ENCODE peak calls at places on chromosomes 6 and 20, in six cellular contexts. One of them, this sample, is unnamed.

GRCh38 chr20:43957392-43957791 is 42.7 kb downstream of the TOX2 start:
- DNase-seq in K562: no peak
- DNase-seq in GM12878: no peak
- DNase-seq in HepG2: no peak
- DNase-seq in GM12891: no peak
- DNase-seq in H1: no peak
- DNase-seq in this sample: no peak

GRCh38 chr6:57242505-57242904 is 20.4 kb upstream of the RAB23 start:
- DNase-seq in HepG2: peak; percentile 40
- DNase-seq in GM12891: no peak
- DNase-seq in H1: no peak
- DNase-seq in GM12878: no peak
- DNase-seq in K562: no peak
- DNase-seq in this sample: no peak

GRCh38 chr6:89148016-89148750 is 2.3 kb downstream of the PM20D2 start:
- DNase-seq in GM12891: no peak
- DNase-seq in HepG2: no peak
- DNase-seq in GM12878: no peak
- DNase-seq in H1: no peak
- DNase-seq in K562: peak; percentile 18
- DNase-seq in this sample: no peak

GRCh38 chr6:150271501-150272263 is 97.1 kb upstream of the IYD start:
- DNase-seq in H1: no peak
- DNase-seq in HepG2: no peak
- DNase-seq in GM12891: no peak
- DNase-seq in K562: peak; percentile 95
- DNase-seq in GM12878: no peak
- DNase-seq in this sample: no peak

GRCh38 chr20:51505566-51505965 is 37.0 kb downstream of the NFATC2 start:
- DNase-seq in H1: no peak
- DNase-seq in HepG2: no peak
- DNase-seq in GM12891: no peak
- DNase-seq in K562: no peak
- DNase-seq in GM12878: no peak
- DNase-seq in this sample: no peak

GRCh38 chr6:11552390-11552789 is 14.8 kb downstream of the TMEM170B start:
- DNase-seq in H1: no peak
- DNase-seq in K562: no peak
- DNase-seq in HepG2: no peak
- DNase-seq in GM12891: no peak
- DNase-seq in GM12878: no peak
- DNase-seq in this sample: no peak

GRCh38 chr6:1024587-1024986 is 287.3 kb upstream of the FOXQ1 start:
- DNase-seq in K562: no peak
- DNase-seq in H1: no peak
- DNase-seq in GM12878: no peak
- DNase-seq in GM12891: no peak
- DNase-seq in HepG2: peak; percentile 52
- DNase-seq in this sample: no peak

GRCh38 chr6:157787080-157787479 is 36.0 kb upstream of the SNX9 start:
- DNase-seq in K562: no peak
- DNase-seq in GM12891: no peak
- DNase-seq in HepG2: peak; percentile 70
- DNase-seq in H1: no peak
- DNase-seq in GM12878: no peak
- DNase-seq in this sample: no peak

GRCh38 chr20:33370296-33370695 is 31.0 kb downstream of the CDK5RAP1 start:
- DNase-seq in H1: no peak
- DNase-seq in GM12891: no peak
- DNase-seq in HepG2: no peak
- DNase-seq in K562: no peak
- DNase-seq in GM12878: no peak
- DNase-seq in this sample: no peak

DNA sequence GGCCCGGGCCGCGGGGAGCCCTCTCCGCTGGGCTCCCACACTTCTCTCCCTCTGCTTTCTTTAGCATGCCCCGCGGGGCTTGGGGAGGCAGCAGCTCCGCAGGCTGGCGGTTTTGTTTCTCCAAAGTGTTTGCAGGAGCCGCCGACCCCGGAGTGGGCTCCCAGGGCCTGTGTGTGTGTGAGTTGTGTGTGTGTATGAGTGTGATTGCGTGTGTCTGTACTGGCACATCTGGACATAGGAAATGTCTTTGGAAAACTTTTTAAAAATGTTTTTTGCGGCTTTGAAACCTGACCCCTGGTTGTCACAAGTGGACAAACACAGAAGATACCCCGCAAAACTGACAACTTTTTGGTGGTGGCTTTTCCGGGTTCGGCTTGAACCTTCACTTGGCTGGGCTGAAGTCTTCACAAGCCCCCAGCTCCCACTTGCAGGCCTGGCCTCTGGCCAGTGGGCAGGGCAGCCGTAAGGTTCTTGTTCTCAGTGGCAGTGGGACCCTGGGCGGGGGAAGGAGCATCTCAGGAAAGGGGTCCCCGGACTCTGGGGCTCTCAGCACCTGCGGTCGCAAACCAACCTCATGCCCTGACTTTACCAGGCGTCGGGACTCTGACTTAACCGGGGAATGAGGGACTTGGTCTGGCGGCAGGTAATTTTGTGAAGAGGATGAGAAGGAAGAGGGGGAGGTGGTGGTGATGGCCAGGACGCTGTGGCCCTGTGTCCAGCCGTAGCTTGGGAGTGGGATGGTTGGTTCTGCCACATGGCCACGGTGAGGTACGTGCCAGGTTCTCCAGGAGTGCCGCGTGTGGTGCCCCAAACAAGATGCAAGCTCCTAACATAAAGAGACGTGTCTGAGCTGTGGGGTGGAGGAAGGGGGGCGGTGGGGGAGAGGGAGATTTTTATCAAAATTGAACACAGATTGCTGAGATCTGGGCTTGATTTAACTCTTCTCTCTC is 600 bp downstream of the DAAM2 start:
- DNase-seq in GM12878: no peak
- DNase-seq in GM12891: no peak
- DNase-seq in H1: peak; percentile 50
- DNase-seq in HepG2: no peak
- DNase-seq in K562: no peak
- DNase-seq in this sample: no peak
- TF ChIP-seq POLR2A in GM12878: no peak
- TF ChIP-seq POLR2A in GM12891: no peak
- TF ChIP-seq POLR2A in H1: no peak
- TF ChIP-seq POLR2A in HepG2: no peak
- TF ChIP-seq POLR2A in K562: no peak
- TF ChIP-seq POLR2A in this sample: no peak

GRCh38 chr6:69865126-69865525 is 1.2 kb upstream of the COL19A1 start:
- DNase-seq in GM12891: no peak
- DNase-seq in H1: no peak
- DNase-seq in GM12878: no peak
- DNase-seq in HepG2: no peak
- DNase-seq in K562: no peak
- DNase-seq in this sample: no peak
- TF ChIP-seq POLR2AphosphoS5 in GM12891: no peak
- TF ChIP-seq POLR2AphosphoS5 in H1: no peak
- TF ChIP-seq POLR2AphosphoS5 in GM12878: no peak
- TF ChIP-seq POLR2AphosphoS5 in HepG2: no peak
- TF ChIP-seq POLR2AphosphoS5 in K562: no peak
- TF ChIP-seq POLR2AphosphoS5 in this sample: no peak

GRCh38 chr6:10140824-10141223 is 274.1 kb downstream of the TFAP2A start:
- DNase-seq in HepG2: no peak
- DNase-seq in K562: no peak
- DNase-seq in GM12878: no peak
- DNase-seq in GM12891: no peak
- DNase-seq in H1: no peak
- DNase-seq in this sample: no peak
- TF ChIP-seq TAF1 in HepG2: no peak
- TF ChIP-seq TAF1 in K562: no peak
- TF ChIP-seq TAF1 in GM12878: no peak
- TF ChIP-seq TAF1 in GM12891: no peak
- TF ChIP-seq TAF1 in H1: no peak
- TF ChIP-seq TAF1 in this sample: no peak

DNA sequence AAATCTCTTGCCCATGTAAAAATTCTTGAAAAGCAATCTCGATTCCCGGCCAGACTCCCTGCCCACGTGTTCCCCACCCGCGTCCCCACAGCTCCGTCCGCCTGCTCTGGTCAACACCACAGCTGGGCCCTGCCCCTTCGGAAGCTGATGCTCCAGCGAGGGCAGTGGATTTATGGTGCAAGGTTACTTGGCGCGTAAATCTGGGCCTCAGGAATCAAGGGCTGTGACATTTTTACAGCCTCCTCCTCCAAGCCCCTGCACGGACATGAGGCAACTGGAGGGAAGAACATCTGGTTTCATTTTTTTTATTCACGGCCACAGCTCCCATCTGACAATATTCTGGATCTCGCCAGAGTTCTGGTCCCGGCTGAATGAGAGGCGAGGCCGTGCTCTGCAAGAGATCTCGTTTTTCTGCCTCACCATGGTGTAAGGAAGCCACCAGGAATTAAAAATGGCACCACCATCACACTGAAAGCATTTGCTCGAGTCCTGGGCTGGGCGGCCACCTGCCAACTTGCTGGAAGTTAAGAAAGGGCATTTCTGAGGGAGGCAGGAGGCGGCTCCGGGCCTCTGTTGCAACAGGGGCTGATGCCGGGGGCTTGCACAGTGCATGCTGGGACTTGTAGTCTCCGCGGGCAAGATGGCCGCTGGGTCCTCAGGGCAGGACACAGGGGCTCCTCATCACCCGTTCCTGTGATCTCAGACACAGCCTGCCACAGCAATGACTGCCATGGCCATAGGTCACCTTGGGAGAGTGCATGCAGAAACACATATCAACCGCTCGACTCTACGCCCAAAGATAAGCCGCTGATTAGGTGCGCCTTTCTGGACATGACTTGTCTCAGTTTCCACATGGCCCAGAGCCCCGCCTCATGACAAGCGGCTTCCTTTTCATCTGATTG is 148.5 kb downstream of the LY86 start:
- DNase-seq in K562: peak; percentile 85
- DNase-seq in HepG2: no peak
- DNase-seq in GM12891: peak; percentile 55
- DNase-seq in H1: peak; percentile 82
- DNase-seq in GM12878: no peak
- DNase-seq in this sample: no peak
- TF ChIP-seq POLR2A in K562: peak; percentile 72
- TF ChIP-seq POLR2A in HepG2: no peak
- TF ChIP-seq POLR2A in GM12891: no peak
- TF ChIP-seq POLR2A in H1: no peak
- TF ChIP-seq POLR2A in GM12878: no peak
- TF ChIP-seq POLR2A in this sample: no peak

GRCh38 chr20:309841-310644 is 12.7 kb downstream of the ZCCHC3 start:
- DNase-seq in GM12891: peak; percentile 92
- DNase-seq in HepG2: peak; percentile 96
- DNase-seq in H1: peak; percentile 98
- DNase-seq in K562: peak; percentile 29
- DNase-seq in GM12878: no peak
- DNase-seq in this sample: peak; percentile 95
- TF ChIP-seq POLR2AphosphoS5 in GM12891: no peak
- TF ChIP-seq POLR2AphosphoS5 in HepG2: peak; percentile 65
- TF ChIP-seq POLR2AphosphoS5 in H1: no peak
- TF ChIP-seq POLR2AphosphoS5 in K562: no peak
- TF ChIP-seq POLR2AphosphoS5 in GM12878: no peak
- TF ChIP-seq POLR2AphosphoS5 in this sample: no peak

GRCh38 chr6:114783783-114784182 is 441.0 kb upstream of the HS3ST5 start:
- DNase-seq in HepG2: no peak
- DNase-seq in GM12891: no peak
- DNase-seq in K562: no peak
- DNase-seq in H1: no peak
- DNase-seq in GM12878: no peak
- DNase-seq in this sample: no peak

GRCh38 chr6:114785235-114786127 is 442.7 kb upstream of the HS3ST5 start:
- DNase-seq in GM12878: peak; percentile 3
- DNase-seq in K562: no peak
- DNase-seq in HepG2: no peak
- DNase-seq in H1: no peak
- DNase-seq in GM12891: no peak
- DNase-seq in this sample: no peak

DNA sequence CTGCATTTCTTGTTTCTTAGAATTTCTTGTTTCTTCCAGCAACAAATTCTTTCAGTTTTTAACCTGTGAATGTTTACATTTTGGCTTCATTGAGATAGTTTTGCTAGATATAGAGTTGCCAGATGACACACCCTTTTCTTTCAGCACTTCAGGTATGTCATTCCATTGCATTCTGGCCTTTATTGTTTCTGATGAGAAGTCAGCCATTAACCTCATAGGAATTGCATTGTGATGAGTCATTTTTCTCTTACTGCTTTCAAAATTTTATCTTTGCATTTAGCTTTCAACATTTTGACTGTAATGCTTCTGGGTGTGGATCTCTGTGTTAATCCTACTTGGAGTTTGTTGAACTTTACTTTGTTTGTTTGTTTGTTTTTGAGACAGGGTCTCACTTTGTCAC is 440.3 kb upstream of the HS3ST5 start:
- DNase-seq in HepG2: no peak
- DNase-seq in H1: no peak
- DNase-seq in GM12891: no peak
- DNase-seq in K562: no peak
- DNase-seq in GM12878: no peak
- DNase-seq in this sample: no peak
- TF ChIP-seq TAF1 in HepG2: no peak
- TF ChIP-seq TAF1 in H1: no peak
- TF ChIP-seq TAF1 in GM12891: no peak
- TF ChIP-seq TAF1 in K562: no peak
- TF ChIP-seq TAF1 in GM12878: no peak
- TF ChIP-seq TAF1 in this sample: no peak

GRCh38 chr20:41317536-41318270 is at the start of gene ZHX3:
- DNase-seq in H1: peak; percentile 98
- DNase-seq in HepG2: peak; percentile 96
- DNase-seq in K562: peak; percentile 98
- DNase-seq in GM12891: peak; percentile 96
- DNase-seq in GM12878: peak; percentile 78
- DNase-seq in this sample: peak; percentile 97
- TF ChIP-seq POLR2A in H1: peak; percentile 16
- TF ChIP-seq POLR2A in HepG2: peak; percentile 89
- TF ChIP-seq POLR2A in K562: no peak
- TF ChIP-seq POLR2A in GM12891: peak; percentile 36
- TF ChIP-seq POLR2A in GM12878: peak; percentile 60
- TF ChIP-seq POLR2A in this sample: peak; percentile 51